ENCODE peak calls at places on chromosomes 6 and 20, in eight cellular contexts. One of them, this sample, is unnamed. For H3K9me2, the result is how much of the 10 kb centered on the place peaks cover.

GRCh38 chr6:108839068-108839467 is 9.2 kb upstream of the ARMC2 start:
- DNase-seq in OCI-LY7: no peak
- DNase-seq in PC-3: no peak
- DNase-seq in GM23338: peak
- DNase-seq in hepatocyte: no peak
- DNase-seq in MM.1S: no peak
- DNase-seq in HCT116: no peak
- DNase-seq in SK-N-SH: peak
- DNase-seq in this sample: no peak

GRCh38 chr20:11193241-11193640 is 519.4 kb upstream of the JAG1 start:
- DNase-seq in OCI-LY7: no peak
- DNase-seq in PC-3: peak
- DNase-seq in GM23338: no peak
- DNase-seq in hepatocyte: no peak
- DNase-seq in MM.1S: no peak
- DNase-seq in HCT116: no peak
- DNase-seq in SK-N-SH: no peak
- DNase-seq in this sample: peak

GRCh38 chr6:38345586-38345985 is 294.1 kb downstream of the BTBD9 start:
- DNase-seq in OCI-LY7: no peak
- DNase-seq in PC-3: no peak
- DNase-seq in GM23338: no peak
- DNase-seq in hepatocyte: no peak
- DNase-seq in MM.1S: no peak
- DNase-seq in HCT116: no peak
- DNase-seq in SK-N-SH: no peak
- DNase-seq in this sample: no peak

GRCh38 chr6:160069050-160069454 is 52.6 kb upstream of the SLC22A1 start:
- DNase-seq in OCI-LY7: peak
- DNase-seq in PC-3: no peak
- DNase-seq in GM23338: no peak
- DNase-seq in hepatocyte: no peak
- DNase-seq in MM.1S: peak
- DNase-seq in HCT116: no peak
- DNase-seq in SK-N-SH: no peak
- DNase-seq in this sample: no peak

GRCh38 chr6:40599580-40599979 is 12.4 kb upstream of the LRFN2 start:
- DNase-seq in OCI-LY7: no peak
- DNase-seq in PC-3: no peak
- DNase-seq in GM23338: peak
- DNase-seq in hepatocyte: peak
- DNase-seq in MM.1S: no peak
- DNase-seq in HCT116: no peak
- DNase-seq in SK-N-SH: no peak
- DNase-seq in this sample: peak

GRCh38 chr6:81238390-81238789 is 514.1 kb downstream of the TENT5A start:
- DNase-seq in OCI-LY7: no peak
- DNase-seq in PC-3: no peak
- DNase-seq in GM23338: no peak
- DNase-seq in hepatocyte: no peak
- DNase-seq in MM.1S: no peak
- DNase-seq in HCT116: no peak
- DNase-seq in SK-N-SH: no peak
- DNase-seq in this sample: no peak

GRCh38 chr6:99032396-99032795 is 84.7 kb upstream of the FBXL4 start:
- DNase-seq in OCI-LY7: no peak
- DNase-seq in PC-3: no peak
- DNase-seq in GM23338: no peak
- DNase-seq in hepatocyte: no peak
- DNase-seq in MM.1S: no peak
- DNase-seq in HCT116: no peak
- DNase-seq in SK-N-SH: no peak
- DNase-seq in this sample: no peak

GRCh38 chr6:143014764-143015163 is 45.9 kb upstream of the AIG1 start:
- DNase-seq in OCI-LY7: no peak
- DNase-seq in PC-3: peak
- DNase-seq in GM23338: no peak
- DNase-seq in hepatocyte: no peak
- DNase-seq in MM.1S: no peak
- DNase-seq in HCT116: no peak
- DNase-seq in SK-N-SH: no peak
- DNase-seq in this sample: no peak

GRCh38 chr6:145569140-145569539 is 166.2 kb downstream of the EPM2A start:
- DNase-seq in OCI-LY7: no peak
- DNase-seq in PC-3: no peak
- DNase-seq in GM23338: no peak
- DNase-seq in hepatocyte: no peak
- DNase-seq in MM.1S: no peak
- DNase-seq in HCT116: no peak
- DNase-seq in SK-N-SH: no peak
- DNase-seq in this sample: peak

GRCh38 chr6:74075323-74075722 is 379.3 kb downstream of the CD109 start:
- DNase-seq in OCI-LY7: no peak
- DNase-seq in PC-3: no peak
- DNase-seq in GM23338: no peak
- DNase-seq in hepatocyte: no peak
- DNase-seq in MM.1S: no peak
- DNase-seq in HCT116: no peak
- DNase-seq in SK-N-SH: no peak
- DNase-seq in this sample: peak

GRCh38 chr6:125120054-125120590 is 33.5 kb upstream of the TPD52L1 start:
- DNase-seq in OCI-LY7: no peak
- DNase-seq in PC-3: no peak
- DNase-seq in GM23338: no peak
- DNase-seq in hepatocyte: no peak
- DNase-seq in MM.1S: no peak
- DNase-seq in HCT116: no peak
- DNase-seq in SK-N-SH: no peak
- DNase-seq in this sample: no peak

GRCh38 chr20:37988555-37988954 is 44.7 kb downstream of the TTI1 start:
- DNase-seq in OCI-LY7: no peak
- DNase-seq in PC-3: no peak
- DNase-seq in GM23338: no peak
- DNase-seq in hepatocyte: no peak
- DNase-seq in MM.1S: no peak
- DNase-seq in HCT116: no peak
- DNase-seq in SK-N-SH: no peak
- DNase-seq in this sample: no peak

GRCh38 chr20:50987493-50988210 is 29.0 kb downstream of the MOCS3 start:
- DNase-seq in OCI-LY7: peak
- DNase-seq in PC-3: peak
- DNase-seq in GM23338: peak
- DNase-seq in hepatocyte: peak
- DNase-seq in MM.1S: peak
- DNase-seq in HCT116: peak
- DNase-seq in SK-N-SH: peak
- DNase-seq in this sample: peak

GRCh38 chr6:28269492-28269891 is 2.5 kb downstream of the ZSCAN26 start:
- DNase-seq in OCI-LY7: no peak
- DNase-seq in PC-3: peak
- DNase-seq in GM23338: no peak
- DNase-seq in hepatocyte: peak
- DNase-seq in MM.1S: no peak
- DNase-seq in HCT116: peak
- DNase-seq in SK-N-SH: no peak
- DNase-seq in this sample: peak

GRCh38 chr6:116070990-116071389 is 10.3 kb upstream of the FRK start:
- DNase-seq in OCI-LY7: no peak
- DNase-seq in PC-3: peak
- DNase-seq in GM23338: no peak
- DNase-seq in hepatocyte: no peak
- DNase-seq in MM.1S: no peak
- DNase-seq in HCT116: no peak
- DNase-seq in SK-N-SH: no peak
- DNase-seq in this sample: no peak

GRCh38 chr20:35539756-35540212 is 2.1 kb upstream of the ERGIC3 start:
- DNase-seq in OCI-LY7: peak
- DNase-seq in PC-3: no peak
- DNase-seq in GM23338: peak
- DNase-seq in hepatocyte: peak
- DNase-seq in MM.1S: no peak
- DNase-seq in HCT116: no peak
- DNase-seq in SK-N-SH: no peak
- DNase-seq in this sample: no peak

DNA sequence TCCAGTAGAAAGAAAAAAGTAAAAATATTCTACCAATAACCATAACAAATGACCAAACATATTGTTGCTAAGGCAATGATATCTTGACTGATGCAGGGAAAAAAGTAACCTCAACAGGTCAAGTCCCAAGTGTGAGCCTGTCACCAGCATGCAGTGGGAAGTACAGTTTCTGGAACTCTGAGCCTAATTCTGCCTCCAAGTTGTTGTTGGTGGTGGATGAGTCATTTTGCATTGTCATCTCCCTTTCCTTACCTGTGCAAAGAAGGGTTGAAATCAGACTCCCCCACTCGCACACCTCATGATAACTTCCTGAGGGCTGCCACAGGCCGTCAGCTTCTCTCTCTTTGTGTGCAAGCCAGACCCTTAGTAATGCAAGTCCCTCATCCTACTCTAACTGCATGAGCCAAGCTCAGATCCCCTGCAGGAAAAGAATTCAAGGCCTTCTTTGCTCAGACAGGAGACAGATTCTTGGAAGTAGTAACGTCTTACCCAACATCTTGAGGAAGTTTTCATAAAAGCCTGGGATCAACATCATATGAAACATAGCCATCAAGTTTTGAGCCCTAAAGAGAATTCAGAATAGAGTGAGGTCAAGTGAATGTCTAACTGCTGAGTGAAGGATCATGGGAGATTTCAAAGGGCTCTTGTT is 207.6 kb upstream of the FOXA2 start:
- DNase-seq in OCI-LY7: no peak
- DNase-seq in PC-3: peak
- DNase-seq in GM23338: no peak
- DNase-seq in hepatocyte: no peak
- DNase-seq in MM.1S: no peak
- DNase-seq in HCT116: no peak
- DNase-seq in SK-N-SH: no peak
- DNase-seq in this sample: no peak
- TF ChIP-seq EZH2phosphoT487 in OCI-LY7: no peak
- TF ChIP-seq EZH2phosphoT487 in PC-3: no peak
- TF ChIP-seq EZH2phosphoT487 in GM23338: no peak
- TF ChIP-seq EZH2phosphoT487 in hepatocyte: no peak
- TF ChIP-seq EZH2phosphoT487 in MM.1S: no peak
- TF ChIP-seq EZH2phosphoT487 in HCT116: no peak
- TF ChIP-seq EZH2phosphoT487 in SK-N-SH: no peak
- TF ChIP-seq EZH2phosphoT487 in this sample: no peak

GRCh38 chr6:57172136-57173055 is at the start of gene BAG2:
- DNase-seq in OCI-LY7: peak
- DNase-seq in PC-3: peak
- DNase-seq in GM23338: peak
- DNase-seq in hepatocyte: peak
- DNase-seq in MM.1S: peak
- DNase-seq in HCT116: peak
- DNase-seq in SK-N-SH: peak
- DNase-seq in this sample: peak

GRCh38 chr6:57173886-57174510 is 1.9 kb downstream of the BAG2 start:
- DNase-seq in OCI-LY7: no peak
- DNase-seq in PC-3: peak
- DNase-seq in GM23338: peak
- DNase-seq in hepatocyte: peak
- DNase-seq in MM.1S: no peak
- DNase-seq in HCT116: peak
- DNase-seq in SK-N-SH: peak
- DNase-seq in this sample: peak

GRCh38 chr6:57177545-57178225 is 5.6 kb downstream of the BAG2 start:
- DNase-seq in OCI-LY7: no peak
- DNase-seq in PC-3: no peak
- DNase-seq in GM23338: no peak
- DNase-seq in hepatocyte: peak
- DNase-seq in MM.1S: no peak
- DNase-seq in HCT116: no peak
- DNase-seq in SK-N-SH: no peak
- DNase-seq in this sample: peak

GRCh38 chr6:57174511-57174907 is 2.4 kb downstream of the BAG2 start:
- DNase-seq in OCI-LY7: no peak
- DNase-seq in PC-3: no peak
- DNase-seq in GM23338: no peak
- DNase-seq in hepatocyte: no peak
- DNase-seq in MM.1S: no peak
- DNase-seq in HCT116: no peak
- DNase-seq in SK-N-SH: no peak
- DNase-seq in this sample: no peak

GRCh38 chr6:57173056-57173885 is 1.1 kb downstream of the BAG2 start:
- DNase-seq in OCI-LY7: peak
- DNase-seq in PC-3: peak
- DNase-seq in GM23338: peak
- DNase-seq in hepatocyte: peak
- DNase-seq in MM.1S: peak
- DNase-seq in HCT116: no peak
- DNase-seq in SK-N-SH: peak
- DNase-seq in this sample: peak
- H2AFZ ChIP-seq in OCI-LY7: peak
- H2AFZ ChIP-seq in PC-3: peak
- H2AFZ ChIP-seq in GM23338: peak
- H2AFZ ChIP-seq in hepatocyte: peak
- H2AFZ ChIP-seq in MM.1S: peak
- H2AFZ ChIP-seq in HCT116: no peak
- H2AFZ ChIP-seq in SK-N-SH: peak
- H2AFZ ChIP-seq in this sample: peak

GRCh38 chr6:53790886-53791285 is 3.9 kb upstream of the LRRC1 start:
- DNase-seq in OCI-LY7: no peak
- DNase-seq in PC-3: no peak
- DNase-seq in GM23338: no peak
- DNase-seq in hepatocyte: no peak
- DNase-seq in MM.1S: no peak
- DNase-seq in HCT116: no peak
- DNase-seq in SK-N-SH: no peak
- DNase-seq in this sample: no peak
- H3K9me2 ChIP-seq in OCI-LY7: under half
- H3K9me2 ChIP-seq in PC-3: under half
- H3K9me2 ChIP-seq in GM23338: under half
- H3K9me2 ChIP-seq in hepatocyte: under half
- H3K9me2 ChIP-seq in MM.1S: under half
- H3K9me2 ChIP-seq in HCT116: under half
- H3K9me2 ChIP-seq in SK-N-SH: under half
- H3K9me2 ChIP-seq in this sample: under half

GRCh38 chr6:24446670-24447069 is 42.7 kb downstream of the GPLD1 start:
- DNase-seq in OCI-LY7: no peak
- DNase-seq in PC-3: no peak
- DNase-seq in GM23338: no peak
- DNase-seq in hepatocyte: no peak
- DNase-seq in MM.1S: no peak
- DNase-seq in HCT116: no peak
- DNase-seq in SK-N-SH: no peak
- DNase-seq in this sample: no peak

GRCh38 chr6:24444588-24444987 is 41.9 kb downstream of the MRS2 start:
- DNase-seq in OCI-LY7: no peak
- DNase-seq in PC-3: no peak
- DNase-seq in GM23338: no peak
- DNase-seq in hepatocyte: no peak
- DNase-seq in MM.1S: no peak
- DNase-seq in HCT116: no peak
- DNase-seq in SK-N-SH: no peak
- DNase-seq in this sample: no peak

GRCh38 chr6:24448828-24449525 is 40.4 kb downstream of the GPLD1 start:
- DNase-seq in OCI-LY7: no peak
- DNase-seq in PC-3: no peak
- DNase-seq in GM23338: no peak
- DNase-seq in hepatocyte: no peak
- DNase-seq in MM.1S: no peak
- DNase-seq in HCT116: no peak
- DNase-seq in SK-N-SH: no peak
- DNase-seq in this sample: no peak

GRCh38 chr6:24448396-24448795 is 41.0 kb downstream of the GPLD1 start:
- DNase-seq in OCI-LY7: no peak
- DNase-seq in PC-3: no peak
- DNase-seq in GM23338: no peak
- DNase-seq in hepatocyte: no peak
- DNase-seq in MM.1S: no peak
- DNase-seq in HCT116: no peak
- DNase-seq in SK-N-SH: no peak
- DNase-seq in this sample: no peak

GRCh38 chr6:24445704-24446103 is 43.0 kb downstream of the MRS2 start:
- DNase-seq in OCI-LY7: no peak
- DNase-seq in PC-3: no peak
- DNase-seq in GM23338: peak
- DNase-seq in hepatocyte: no peak
- DNase-seq in MM.1S: no peak
- DNase-seq in HCT116: no peak
- DNase-seq in SK-N-SH: no peak
- DNase-seq in this sample: no peak
- TF ChIP-seq EZH2phosphoT487 in OCI-LY7: no peak
- TF ChIP-seq EZH2phosphoT487 in PC-3: no peak
- TF ChIP-seq EZH2phosphoT487 in GM23338: no peak
- TF ChIP-seq EZH2phosphoT487 in hepatocyte: no peak
- TF ChIP-seq EZH2phosphoT487 in MM.1S: no peak
- TF ChIP-seq EZH2phosphoT487 in HCT116: no peak
- TF ChIP-seq EZH2phosphoT487 in SK-N-SH: no peak
- TF ChIP-seq EZH2phosphoT487 in this sample: no peak

This sample was measured in GM23248.